ENCODE peak calls at places on chromosome 5, in eight cellular contexts. R is PC-9, S is NCI-H1694, K is activated T-helper 1 cell treated with Interleukin-2 at 50 U/mL for 16 hours, C is IMR-90, N is T-cell, L is SJSA1, A is H1. H is an unnamed sample.

GRCh38 chr5:180436275-180436674 is 57.9 kb upstream of the CNOT6 start:
- DNase-seq in L (no peak), R (no peak), A (no peak), K (no peak), N (no peak), S (no peak), C (no peak), H (no peak)

GRCh38 chr5:43038523-43038989 is 1.6 kb downstream of the ANXA2R start:
- DNase-seq in A (no peak), R (no peak), C (peak), L (no peak), K (peak), N (peak), S (no peak), H (no peak)

GRCh38 chr5:122101636-122102285 is 23.7 kb upstream of the LOX start:
- DNase-seq in L (peak), C (peak), S (peak), R (peak), A (no peak), N (no peak), K (no peak), H (no peak)

GRCh38 chr5:132773601-132774355 is 3.3 kb downstream of the SEPTIN8 start:
- DNase-seq in S (no peak), A (no peak), R (no peak), C (no peak), N (no peak), L (no peak), K (no peak), H (no peak)

GRCh38 chr5:76303917-76304316 is 99.2 kb upstream of the IQGAP2 start:
- DNase-seq in K (peak), R (peak), N (peak), C (no peak), S (no peak), A (no peak), L (no peak), H (no peak)

GRCh38 chr5:61051267-61051666 is 106.3 kb downstream of the NDUFAF2 start:
- DNase-seq in K (no peak), L (peak), A (no peak), N (no peak), C (peak), S (no peak), R (peak), H (peak)

GRCh38 chr5:33049845-33050244 is 338.7 kb downstream of the NPR3 start:
- DNase-seq in S (no peak), A (no peak), L (peak), C (peak), R (peak), K (no peak), N (no peak), H (peak)

GRCh38 chr5:135833521-135833920 is 942 bp upstream of the SLC25A48 start:
- DNase-seq in K (no peak), C (no peak), R (no peak), S (no peak), N (no peak), L (no peak), A (no peak), H (no peak)